ENCODE peak calls at places on chromosomes 4 and X, in eight cellular contexts. One of them, this sample, is unnamed.

GRCh38 chr4:74450298-74450683 is 5.4 kb downstream of the AREG start:
- DNase-seq in H4: no peak
- DNase-seq in iris pigment epithelial cell: no peak
- DNase-seq in ELR: no peak
- DNase-seq in HS-5: no peak
- DNase-seq in activated T-helper 1 cell treated with anti-CD3 and anti-CD28 coated beads, Interleukin-12 subunit alpha, Interleukin-12 subunit beta, Interleukin-2, Interleukin-4 antibody, amounts not matched to agents 30 ng/mL and 10 ng/mL and 1 ng/mL, durations not matched to agents 14 hours and 24 hours and 36 hours: no peak
- DNase-seq in naive thymus-derived CD8-positive, alpha-beta T cell: no peak
- DNase-seq in CD4-positive, alpha-beta T cell: no peak
- DNase-seq in this sample: no peak

GRCh38 chr4:154720618-154721267 is 23.1 kb upstream of the LRAT start:
- DNase-seq in H4: no peak
- DNase-seq in ELR: no peak
- DNase-seq in naive thymus-derived CD8-positive, alpha-beta T cell: no peak
- DNase-seq in HS-5: no peak
- DNase-seq in iris pigment epithelial cell: no peak
- DNase-seq in activated T-helper 1 cell treated with anti-CD3 and anti-CD28 coated beads, Interleukin-12 subunit alpha, Interleukin-12 subunit beta, Interleukin-2, Interleukin-4 antibody, amounts not matched to agents 30 ng/mL and 10 ng/mL and 1 ng/mL, durations not matched to agents 14 hours and 24 hours and 36 hours: no peak
- DNase-seq in CD4-positive, alpha-beta T cell: no peak
- DNase-seq in this sample: no peak

GRCh38 chrX:150162141-150162540 is 201.0 kb upstream of the MAMLD1 start:
- DNase-seq in naive thymus-derived CD8-positive, alpha-beta T cell: no peak
- DNase-seq in CD4-positive, alpha-beta T cell: no peak
- DNase-seq in activated T-helper 1 cell treated with anti-CD3 and anti-CD28 coated beads, Interleukin-12 subunit alpha, Interleukin-12 subunit beta, Interleukin-2, Interleukin-4 antibody, amounts not matched to agents 30 ng/mL and 10 ng/mL and 1 ng/mL, durations not matched to agents 14 hours and 24 hours and 36 hours: no peak
- DNase-seq in iris pigment epithelial cell: peak
- DNase-seq in H4: no peak
- DNase-seq in ELR: peak
- DNase-seq in HS-5: peak
- DNase-seq in this sample: no peak

GRCh38 chrX:138026211-138026610 is 460.3 kb downstream of the ZIC3 start:
- DNase-seq in activated T-helper 1 cell treated with anti-CD3 and anti-CD28 coated beads, Interleukin-12 subunit alpha, Interleukin-12 subunit beta, Interleukin-2, Interleukin-4 antibody, amounts not matched to agents 30 ng/mL and 10 ng/mL and 1 ng/mL, durations not matched to agents 14 hours and 24 hours and 36 hours: no peak
- DNase-seq in CD4-positive, alpha-beta T cell: no peak
- DNase-seq in H4: peak
- DNase-seq in HS-5: no peak
- DNase-seq in ELR: peak
- DNase-seq in naive thymus-derived CD8-positive, alpha-beta T cell: no peak
- DNase-seq in iris pigment epithelial cell: peak
- DNase-seq in this sample: no peak

GRCh38 chr4:158484173-158484885 is 37.4 kb upstream of the RXFP1 start:
- DNase-seq in ELR: peak
- DNase-seq in activated T-helper 1 cell treated with anti-CD3 and anti-CD28 coated beads, Interleukin-12 subunit alpha, Interleukin-12 subunit beta, Interleukin-2, Interleukin-4 antibody, amounts not matched to agents 30 ng/mL and 10 ng/mL and 1 ng/mL, durations not matched to agents 14 hours and 24 hours and 36 hours: no peak
- DNase-seq in H4: peak
- DNase-seq in HS-5: no peak
- DNase-seq in CD4-positive, alpha-beta T cell: no peak
- DNase-seq in iris pigment epithelial cell: peak
- DNase-seq in naive thymus-derived CD8-positive, alpha-beta T cell: no peak
- DNase-seq in this sample: peak

GRCh38 chr4:15385928-15386327 is 41.9 kb upstream of the C1QTNF7 start:
- DNase-seq in activated T-helper 1 cell treated with anti-CD3 and anti-CD28 coated beads, Interleukin-12 subunit alpha, Interleukin-12 subunit beta, Interleukin-2, Interleukin-4 antibody, amounts not matched to agents 30 ng/mL and 10 ng/mL and 1 ng/mL, durations not matched to agents 14 hours and 24 hours and 36 hours: no peak
- DNase-seq in H4: no peak
- DNase-seq in HS-5: no peak
- DNase-seq in ELR: no peak
- DNase-seq in CD4-positive, alpha-beta T cell: no peak
- DNase-seq in iris pigment epithelial cell: no peak
- DNase-seq in naive thymus-derived CD8-positive, alpha-beta T cell: no peak
- DNase-seq in this sample: no peak

GRCh38 chr4:87938746-87939145 is 36.8 kb upstream of the SPP1 start:
- DNase-seq in H4: no peak
- DNase-seq in CD4-positive, alpha-beta T cell: no peak
- DNase-seq in ELR: no peak
- DNase-seq in activated T-helper 1 cell treated with anti-CD3 and anti-CD28 coated beads, Interleukin-12 subunit alpha, Interleukin-12 subunit beta, Interleukin-2, Interleukin-4 antibody, amounts not matched to agents 30 ng/mL and 10 ng/mL and 1 ng/mL, durations not matched to agents 14 hours and 24 hours and 36 hours: no peak
- DNase-seq in iris pigment epithelial cell: no peak
- DNase-seq in HS-5: no peak
- DNase-seq in naive thymus-derived CD8-positive, alpha-beta T cell: no peak
- DNase-seq in this sample: no peak

GRCh38 chr4:38860788-38861424 is 4.3 kb upstream of the TLR6 start:
- DNase-seq in HS-5: no peak
- DNase-seq in CD4-positive, alpha-beta T cell: peak
- DNase-seq in activated T-helper 1 cell treated with anti-CD3 and anti-CD28 coated beads, Interleukin-12 subunit alpha, Interleukin-12 subunit beta, Interleukin-2, Interleukin-4 antibody, amounts not matched to agents 30 ng/mL and 10 ng/mL and 1 ng/mL, durations not matched to agents 14 hours and 24 hours and 36 hours: peak
- DNase-seq in ELR: peak
- DNase-seq in iris pigment epithelial cell: peak
- DNase-seq in H4: peak
- DNase-seq in naive thymus-derived CD8-positive, alpha-beta T cell: peak
- DNase-seq in this sample: no peak

GRCh38 chrX:80879143-80879542 is 69.5 kb upstream of the BRWD3 start:
- DNase-seq in ELR: no peak
- DNase-seq in naive thymus-derived CD8-positive, alpha-beta T cell: no peak
- DNase-seq in H4: peak
- DNase-seq in HS-5: no peak
- DNase-seq in activated T-helper 1 cell treated with anti-CD3 and anti-CD28 coated beads, Interleukin-12 subunit alpha, Interleukin-12 subunit beta, Interleukin-2, Interleukin-4 antibody, amounts not matched to agents 30 ng/mL and 10 ng/mL and 1 ng/mL, durations not matched to agents 14 hours and 24 hours and 36 hours: no peak
- DNase-seq in iris pigment epithelial cell: no peak
- DNase-seq in CD4-positive, alpha-beta T cell: no peak
- DNase-seq in this sample: no peak

GRCh38 chr4:7506572-7506971 is 71.8 kb upstream of the PSAPL1 start:
- DNase-seq in activated T-helper 1 cell treated with anti-CD3 and anti-CD28 coated beads, Interleukin-12 subunit alpha, Interleukin-12 subunit beta, Interleukin-2, Interleukin-4 antibody, amounts not matched to agents 30 ng/mL and 10 ng/mL and 1 ng/mL, durations not matched to agents 14 hours and 24 hours and 36 hours: no peak
- DNase-seq in H4: no peak
- DNase-seq in naive thymus-derived CD8-positive, alpha-beta T cell: no peak
- DNase-seq in ELR: no peak
- DNase-seq in iris pigment epithelial cell: no peak
- DNase-seq in CD4-positive, alpha-beta T cell: no peak
- DNase-seq in HS-5: no peak
- DNase-seq in this sample: no peak

GRCh38 chr4:113384600-113384999 is 335.1 kb downstream of the ANK2 start:
- DNase-seq in CD4-positive, alpha-beta T cell: no peak
- DNase-seq in ELR: peak
- DNase-seq in activated T-helper 1 cell treated with anti-CD3 and anti-CD28 coated beads, Interleukin-12 subunit alpha, Interleukin-12 subunit beta, Interleukin-2, Interleukin-4 antibody, amounts not matched to agents 30 ng/mL and 10 ng/mL and 1 ng/mL, durations not matched to agents 14 hours and 24 hours and 36 hours: no peak
- DNase-seq in naive thymus-derived CD8-positive, alpha-beta T cell: no peak
- DNase-seq in iris pigment epithelial cell: peak
- DNase-seq in H4: peak
- DNase-seq in HS-5: no peak
- DNase-seq in this sample: peak

GRCh38 chrX:2463973-2464676 is 36.7 kb downstream of the DHRSX start:
- DNase-seq in H4: no peak
- DNase-seq in CD4-positive, alpha-beta T cell: no peak
- DNase-seq in HS-5: no peak
- DNase-seq in iris pigment epithelial cell: no peak
- DNase-seq in naive thymus-derived CD8-positive, alpha-beta T cell: no peak
- DNase-seq in ELR: peak
- DNase-seq in activated T-helper 1 cell treated with anti-CD3 and anti-CD28 coated beads, Interleukin-12 subunit alpha, Interleukin-12 subunit beta, Interleukin-2, Interleukin-4 antibody, amounts not matched to agents 30 ng/mL and 10 ng/mL and 1 ng/mL, durations not matched to agents 14 hours and 24 hours and 36 hours: no peak
- DNase-seq in this sample: no peak

GRCh38 chr4:169254546-169254983 is 16.2 kb downstream of the SH3RF1 start:
- DNase-seq in ELR: peak
- DNase-seq in naive thymus-derived CD8-positive, alpha-beta T cell: no peak
- DNase-seq in HS-5: peak
- DNase-seq in activated T-helper 1 cell treated with anti-CD3 and anti-CD28 coated beads, Interleukin-12 subunit alpha, Interleukin-12 subunit beta, Interleukin-2, Interleukin-4 antibody, amounts not matched to agents 30 ng/mL and 10 ng/mL and 1 ng/mL, durations not matched to agents 14 hours and 24 hours and 36 hours: no peak
- DNase-seq in H4: peak
- DNase-seq in iris pigment epithelial cell: peak
- DNase-seq in CD4-positive, alpha-beta T cell: no peak
- DNase-seq in this sample: peak

GRCh38 chrX:154091678-154092077 is 5.8 kb downstream of the MECP2 start:
- DNase-seq in HS-5: no peak
- DNase-seq in ELR: no peak
- DNase-seq in iris pigment epithelial cell: no peak
- DNase-seq in activated T-helper 1 cell treated with anti-CD3 and anti-CD28 coated beads, Interleukin-12 subunit alpha, Interleukin-12 subunit beta, Interleukin-2, Interleukin-4 antibody, amounts not matched to agents 30 ng/mL and 10 ng/mL and 1 ng/mL, durations not matched to agents 14 hours and 24 hours and 36 hours: no peak
- DNase-seq in naive thymus-derived CD8-positive, alpha-beta T cell: no peak
- DNase-seq in H4: no peak
- DNase-seq in CD4-positive, alpha-beta T cell: no peak
- DNase-seq in this sample: no peak

GRCh38 chr4:89674876-89675459 is 162.0 kb downstream of the SNCA start:
- DNase-seq in H4: no peak
- DNase-seq in activated T-helper 1 cell treated with anti-CD3 and anti-CD28 coated beads, Interleukin-12 subunit alpha, Interleukin-12 subunit beta, Interleukin-2, Interleukin-4 antibody, amounts not matched to agents 30 ng/mL and 10 ng/mL and 1 ng/mL, durations not matched to agents 14 hours and 24 hours and 36 hours: no peak
- DNase-seq in CD4-positive, alpha-beta T cell: no peak
- DNase-seq in naive thymus-derived CD8-positive, alpha-beta T cell: no peak
- DNase-seq in HS-5: no peak
- DNase-seq in ELR: no peak
- DNase-seq in iris pigment epithelial cell: no peak
- DNase-seq in this sample: no peak

GRCh38 chr4:182748949-182749348 is 168.2 kb downstream of the DCTD start:
- DNase-seq in iris pigment epithelial cell: peak
- DNase-seq in CD4-positive, alpha-beta T cell: no peak
- DNase-seq in H4: no peak
- DNase-seq in naive thymus-derived CD8-positive, alpha-beta T cell: no peak
- DNase-seq in HS-5: no peak
- DNase-seq in ELR: peak
- DNase-seq in activated T-helper 1 cell treated with anti-CD3 and anti-CD28 coated beads, Interleukin-12 subunit alpha, Interleukin-12 subunit beta, Interleukin-2, Interleukin-4 antibody, amounts not matched to agents 30 ng/mL and 10 ng/mL and 1 ng/mL, durations not matched to agents 14 hours and 24 hours and 36 hours: no peak
- DNase-seq in this sample: no peak

GRCh38 chr4:157994863-157995262 is 178.0 kb downstream of the GASK1B start:
- DNase-seq in H4: peak
- DNase-seq in ELR: no peak
- DNase-seq in HS-5: no peak
- DNase-seq in iris pigment epithelial cell: no peak
- DNase-seq in activated T-helper 1 cell treated with anti-CD3 and anti-CD28 coated beads, Interleukin-12 subunit alpha, Interleukin-12 subunit beta, Interleukin-2, Interleukin-4 antibody, amounts not matched to agents 30 ng/mL and 10 ng/mL and 1 ng/mL, durations not matched to agents 14 hours and 24 hours and 36 hours: no peak
- DNase-seq in naive thymus-derived CD8-positive, alpha-beta T cell: no peak
- DNase-seq in CD4-positive, alpha-beta T cell: no peak
- DNase-seq in this sample: no peak

GRCh38 chrX:13669246-13669689 is 16.3 kb downstream of the TCEANC start:
- DNase-seq in ELR: peak
- DNase-seq in activated T-helper 1 cell treated with anti-CD3 and anti-CD28 coated beads, Interleukin-12 subunit alpha, Interleukin-12 subunit beta, Interleukin-2, Interleukin-4 antibody, amounts not matched to agents 30 ng/mL and 10 ng/mL and 1 ng/mL, durations not matched to agents 14 hours and 24 hours and 36 hours: peak
- DNase-seq in iris pigment epithelial cell: peak
- DNase-seq in CD4-positive, alpha-beta T cell: no peak
- DNase-seq in naive thymus-derived CD8-positive, alpha-beta T cell: no peak
- DNase-seq in H4: peak
- DNase-seq in HS-5: peak
- DNase-seq in this sample: peak

GRCh38 chrX:106898462-106898861 is 4.7 kb downstream of the RIPPLY1 start:
- DNase-seq in ELR: peak
- DNase-seq in activated T-helper 1 cell treated with anti-CD3 and anti-CD28 coated beads, Interleukin-12 subunit alpha, Interleukin-12 subunit beta, Interleukin-2, Interleukin-4 antibody, amounts not matched to agents 30 ng/mL and 10 ng/mL and 1 ng/mL, durations not matched to agents 14 hours and 24 hours and 36 hours: no peak
- DNase-seq in CD4-positive, alpha-beta T cell: no peak
- DNase-seq in H4: peak
- DNase-seq in naive thymus-derived CD8-positive, alpha-beta T cell: no peak
- DNase-seq in HS-5: no peak
- DNase-seq in iris pigment epithelial cell: peak
- DNase-seq in this sample: no peak

GRCh38 chr4:53706422-53707032 is 115.2 kb upstream of the LNX1 start:
- DNase-seq in HS-5: no peak
- DNase-seq in ELR: peak
- DNase-seq in naive thymus-derived CD8-positive, alpha-beta T cell: no peak
- DNase-seq in CD4-positive, alpha-beta T cell: no peak
- DNase-seq in H4: peak
- DNase-seq in activated T-helper 1 cell treated with anti-CD3 and anti-CD28 coated beads, Interleukin-12 subunit alpha, Interleukin-12 subunit beta, Interleukin-2, Interleukin-4 antibody, amounts not matched to agents 30 ng/mL and 10 ng/mL and 1 ng/mL, durations not matched to agents 14 hours and 24 hours and 36 hours: no peak
- DNase-seq in iris pigment epithelial cell: peak
- DNase-seq in this sample: no peak

GRCh38 chrX:136608295-136608933 is 39.5 kb upstream of the CD40LG start:
- DNase-seq in H4: peak
- DNase-seq in CD4-positive, alpha-beta T cell: peak
- DNase-seq in ELR: no peak
- DNase-seq in activated T-helper 1 cell treated with anti-CD3 and anti-CD28 coated beads, Interleukin-12 subunit alpha, Interleukin-12 subunit beta, Interleukin-2, Interleukin-4 antibody, amounts not matched to agents 30 ng/mL and 10 ng/mL and 1 ng/mL, durations not matched to agents 14 hours and 24 hours and 36 hours: no peak
- DNase-seq in iris pigment epithelial cell: peak
- DNase-seq in HS-5: no peak
- DNase-seq in naive thymus-derived CD8-positive, alpha-beta T cell: peak
- DNase-seq in this sample: no peak

GRCh38 chr4:10806993-10807645 is 122.6 kb upstream of the CLNK start:
- DNase-seq in CD4-positive, alpha-beta T cell: no peak
- DNase-seq in iris pigment epithelial cell: no peak
- DNase-seq in naive thymus-derived CD8-positive, alpha-beta T cell: no peak
- DNase-seq in ELR: no peak
- DNase-seq in HS-5: no peak
- DNase-seq in activated T-helper 1 cell treated with anti-CD3 and anti-CD28 coated beads, Interleukin-12 subunit alpha, Interleukin-12 subunit beta, Interleukin-2, Interleukin-4 antibody, amounts not matched to agents 30 ng/mL and 10 ng/mL and 1 ng/mL, durations not matched to agents 14 hours and 24 hours and 36 hours: no peak
- DNase-seq in H4: no peak
- DNase-seq in this sample: no peak

GRCh38 chrX:17459008-17459407 is 84.0 kb downstream of the NHS start:
- DNase-seq in CD4-positive, alpha-beta T cell: no peak
- DNase-seq in naive thymus-derived CD8-positive, alpha-beta T cell: no peak
- DNase-seq in iris pigment epithelial cell: peak
- DNase-seq in activated T-helper 1 cell treated with anti-CD3 and anti-CD28 coated beads, Interleukin-12 subunit alpha, Interleukin-12 subunit beta, Interleukin-2, Interleukin-4 antibody, amounts not matched to agents 30 ng/mL and 10 ng/mL and 1 ng/mL, durations not matched to agents 14 hours and 24 hours and 36 hours: no peak
- DNase-seq in H4: peak
- DNase-seq in HS-5: no peak
- DNase-seq in ELR: no peak
- DNase-seq in this sample: peak

GRCh38 chrX:23902419-23902818 is 5.3 kb downstream of the APOO start:
- DNase-seq in iris pigment epithelial cell: peak
- DNase-seq in H4: peak
- DNase-seq in activated T-helper 1 cell treated with anti-CD3 and anti-CD28 coated beads, Interleukin-12 subunit alpha, Interleukin-12 subunit beta, Interleukin-2, Interleukin-4 antibody, amounts not matched to agents 30 ng/mL and 10 ng/mL and 1 ng/mL, durations not matched to agents 14 hours and 24 hours and 36 hours: no peak
- DNase-seq in CD4-positive, alpha-beta T cell: no peak
- DNase-seq in naive thymus-derived CD8-positive, alpha-beta T cell: no peak
- DNase-seq in ELR: peak
- DNase-seq in HS-5: no peak
- DNase-seq in this sample: no peak

GRCh38 chrX:47384502-47384901 is 14.1 kb downstream of the ZNF157 start:
- DNase-seq in iris pigment epithelial cell: peak
- DNase-seq in activated T-helper 1 cell treated with anti-CD3 and anti-CD28 coated beads, Interleukin-12 subunit alpha, Interleukin-12 subunit beta, Interleukin-2, Interleukin-4 antibody, amounts not matched to agents 30 ng/mL and 10 ng/mL and 1 ng/mL, durations not matched to agents 14 hours and 24 hours and 36 hours: peak
- DNase-seq in naive thymus-derived CD8-positive, alpha-beta T cell: peak
- DNase-seq in HS-5: no peak
- DNase-seq in ELR: peak
- DNase-seq in CD4-positive, alpha-beta T cell: peak
- DNase-seq in H4: peak
- DNase-seq in this sample: no peak

GRCh38 chrX:134625315-134625718 is 33.0 kb downstream of the PLAC1 start:
- DNase-seq in naive thymus-derived CD8-positive, alpha-beta T cell: no peak
- DNase-seq in CD4-positive, alpha-beta T cell: no peak
- DNase-seq in iris pigment epithelial cell: no peak
- DNase-seq in HS-5: no peak
- DNase-seq in ELR: no peak
- DNase-seq in H4: no peak
- DNase-seq in activated T-helper 1 cell treated with anti-CD3 and anti-CD28 coated beads, Interleukin-12 subunit alpha, Interleukin-12 subunit beta, Interleukin-2, Interleukin-4 antibody, amounts not matched to agents 30 ng/mL and 10 ng/mL and 1 ng/mL, durations not matched to agents 14 hours and 24 hours and 36 hours: no peak
- DNase-seq in this sample: no peak

GRCh38 chr4:115515379-115516171 is 402.2 kb upstream of the NDST4 start:
- DNase-seq in naive thymus-derived CD8-positive, alpha-beta T cell: no peak
- DNase-seq in ELR: no peak
- DNase-seq in H4: no peak
- DNase-seq in activated T-helper 1 cell treated with anti-CD3 and anti-CD28 coated beads, Interleukin-12 subunit alpha, Interleukin-12 subunit beta, Interleukin-2, Interleukin-4 antibody, amounts not matched to agents 30 ng/mL and 10 ng/mL and 1 ng/mL, durations not matched to agents 14 hours and 24 hours and 36 hours: no peak
- DNase-seq in HS-5: no peak
- DNase-seq in CD4-positive, alpha-beta T cell: no peak
- DNase-seq in iris pigment epithelial cell: no peak
- DNase-seq in this sample: no peak

GRCh38 chr4:53866055-53866454 is 198.3 kb downstream of the CHIC2 start:
- DNase-seq in H4: no peak
- DNase-seq in naive thymus-derived CD8-positive, alpha-beta T cell: no peak
- DNase-seq in CD4-positive, alpha-beta T cell: no peak
- DNase-seq in ELR: no peak
- DNase-seq in activated T-helper 1 cell treated with anti-CD3 and anti-CD28 coated beads, Interleukin-12 subunit alpha, Interleukin-12 subunit beta, Interleukin-2, Interleukin-4 antibody, amounts not matched to agents 30 ng/mL and 10 ng/mL and 1 ng/mL, durations not matched to agents 14 hours and 24 hours and 36 hours: no peak
- DNase-seq in HS-5: no peak
- DNase-seq in iris pigment epithelial cell: no peak
- DNase-seq in this sample: no peak

GRCh38 chr4:172819353-172819752 is 349.3 kb upstream of the GALNT7 start:
- DNase-seq in HS-5: no peak
- DNase-seq in H4: no peak
- DNase-seq in ELR: peak
- DNase-seq in activated T-helper 1 cell treated with anti-CD3 and anti-CD28 coated beads, Interleukin-12 subunit alpha, Interleukin-12 subunit beta, Interleukin-2, Interleukin-4 antibody, amounts not matched to agents 30 ng/mL and 10 ng/mL and 1 ng/mL, durations not matched to agents 14 hours and 24 hours and 36 hours: no peak
- DNase-seq in iris pigment epithelial cell: no peak
- DNase-seq in CD4-positive, alpha-beta T cell: no peak
- DNase-seq in naive thymus-derived CD8-positive, alpha-beta T cell: no peak
- DNase-seq in this sample: no peak

GRCh38 chr4:16199132-16199531 is 27.1 kb downstream of the TAPT1 start:
- DNase-seq in ELR: peak
- DNase-seq in HS-5: no peak
- DNase-seq in CD4-positive, alpha-beta T cell: no peak
- DNase-seq in naive thymus-derived CD8-positive, alpha-beta T cell: no peak
- DNase-seq in activated T-helper 1 cell treated with anti-CD3 and anti-CD28 coated beads, Interleukin-12 subunit alpha, Interleukin-12 subunit beta, Interleukin-2, Interleukin-4 antibody, amounts not matched to agents 30 ng/mL and 10 ng/mL and 1 ng/mL, durations not matched to agents 14 hours and 24 hours and 36 hours: no peak
- DNase-seq in iris pigment epithelial cell: peak
- DNase-seq in H4: peak
- DNase-seq in this sample: no peak

GRCh38 chr4:151866266-151866918 is 105.6 kb upstream of the GATB start:
- DNase-seq in iris pigment epithelial cell: no peak
- DNase-seq in H4: no peak
- DNase-seq in naive thymus-derived CD8-positive, alpha-beta T cell: no peak
- DNase-seq in activated T-helper 1 cell treated with anti-CD3 and anti-CD28 coated beads, Interleukin-12 subunit alpha, Interleukin-12 subunit beta, Interleukin-2, Interleukin-4 antibody, amounts not matched to agents 30 ng/mL and 10 ng/mL and 1 ng/mL, durations not matched to agents 14 hours and 24 hours and 36 hours: no peak
- DNase-seq in CD4-positive, alpha-beta T cell: no peak
- DNase-seq in HS-5: no peak
- DNase-seq in ELR: no peak
- DNase-seq in this sample: no peak

GRCh38 chr4:127196656-127197352 is 436.0 kb upstream of the INTU start:
- DNase-seq in H4: no peak
- DNase-seq in activated T-helper 1 cell treated with anti-CD3 and anti-CD28 coated beads, Interleukin-12 subunit alpha, Interleukin-12 subunit beta, Interleukin-2, Interleukin-4 antibody, amounts not matched to agents 30 ng/mL and 10 ng/mL and 1 ng/mL, durations not matched to agents 14 hours and 24 hours and 36 hours: no peak
- DNase-seq in naive thymus-derived CD8-positive, alpha-beta T cell: no peak
- DNase-seq in ELR: no peak
- DNase-seq in HS-5: no peak
- DNase-seq in CD4-positive, alpha-beta T cell: no peak
- DNase-seq in iris pigment epithelial cell: no peak
- DNase-seq in this sample: no peak

GRCh38 chr4:86891785-86892638 is at the start of gene C4orf36:
- DNase-seq in CD4-positive, alpha-beta T cell: peak
- DNase-seq in iris pigment epithelial cell: peak
- DNase-seq in activated T-helper 1 cell treated with anti-CD3 and anti-CD28 coated beads, Interleukin-12 subunit alpha, Interleukin-12 subunit beta, Interleukin-2, Interleukin-4 antibody, amounts not matched to agents 30 ng/mL and 10 ng/mL and 1 ng/mL, durations not matched to agents 14 hours and 24 hours and 36 hours: peak
- DNase-seq in ELR: peak
- DNase-seq in naive thymus-derived CD8-positive, alpha-beta T cell: no peak
- DNase-seq in H4: peak
- DNase-seq in HS-5: no peak
- DNase-seq in this sample: no peak

GRCh38 chr4:89838005-89838404 is 1.0 kb upstream of the SNCA start:
- DNase-seq in naive thymus-derived CD8-positive, alpha-beta T cell: no peak
- DNase-seq in iris pigment epithelial cell: no peak
- DNase-seq in HS-5: no peak
- DNase-seq in H4: peak
- DNase-seq in ELR: peak
- DNase-seq in CD4-positive, alpha-beta T cell: no peak
- DNase-seq in activated T-helper 1 cell treated with anti-CD3 and anti-CD28 coated beads, Interleukin-12 subunit alpha, Interleukin-12 subunit beta, Interleukin-2, Interleukin-4 antibody, amounts not matched to agents 30 ng/mL and 10 ng/mL and 1 ng/mL, durations not matched to agents 14 hours and 24 hours and 36 hours: no peak
- DNase-seq in this sample: no peak

This sample was measured in BJ.